ENCODE peak calls at places on chromosomes 5 and 9, in nine cellular contexts. One of them, this sample, is unnamed. For H3K4me1, the result is how much of the 10 kb centered on the place peaks cover.

GRCh38 chr5:80245986-80246781 is 9.7 kb downstream of the SERINC5 start:
- DNase-seq in heart right ventricle: no peak
- DNase-seq in transverse colon: no peak
- DNase-seq in right atrium auricular region: no peak
- DNase-seq in cardiac muscle cell: no peak
- DNase-seq in adrenal gland: no peak
- DNase-seq in Caco-2: no peak
- DNase-seq in PC-9: peak
- DNase-seq in fibroblast of lung: peak
- DNase-seq in this sample: no peak

GRCh38 chr5:153938131-153938842 is 100.4 kb downstream of the FAM114A2 start:
- DNase-seq in heart right ventricle: no peak
- DNase-seq in transverse colon: no peak
- DNase-seq in right atrium auricular region: no peak
- DNase-seq in cardiac muscle cell: no peak
- DNase-seq in adrenal gland: no peak
- DNase-seq in Caco-2: no peak
- DNase-seq in PC-9: no peak
- DNase-seq in fibroblast of lung: no peak
- DNase-seq in this sample: no peak

GRCh38 chr9:72557549-72557948 is 36.1 kb downstream of the TMC1 start:
- DNase-seq in heart right ventricle: no peak
- DNase-seq in transverse colon: peak
- DNase-seq in right atrium auricular region: no peak
- DNase-seq in cardiac muscle cell: no peak
- DNase-seq in adrenal gland: peak
- DNase-seq in Caco-2: peak
- DNase-seq in PC-9: peak
- DNase-seq in fibroblast of lung: peak
- DNase-seq in this sample: peak

GRCh38 chr5:102152906-102153787 is 142.9 kb downstream of the SLCO4C1 start:
- DNase-seq in heart right ventricle: no peak
- DNase-seq in transverse colon: no peak
- DNase-seq in right atrium auricular region: no peak
- DNase-seq in cardiac muscle cell: peak
- DNase-seq in adrenal gland: no peak
- DNase-seq in Caco-2: peak
- DNase-seq in PC-9: no peak
- DNase-seq in fibroblast of lung: no peak
- DNase-seq in this sample: peak

GRCh38 chr9:34049630-34050384 is 1.1 kb upstream of the UBAP2 start:
- DNase-seq in heart right ventricle: no peak
- DNase-seq in transverse colon: no peak
- DNase-seq in right atrium auricular region: no peak
- DNase-seq in cardiac muscle cell: peak
- DNase-seq in adrenal gland: no peak
- DNase-seq in Caco-2: peak
- DNase-seq in PC-9: no peak
- DNase-seq in fibroblast of lung: no peak
- DNase-seq in this sample: peak

GRCh38 chr9:129968690-129969485 is 74.1 kb downstream of the FNBP1 start:
- DNase-seq in heart right ventricle: no peak
- DNase-seq in transverse colon: no peak
- DNase-seq in right atrium auricular region: no peak
- DNase-seq in cardiac muscle cell: no peak
- DNase-seq in adrenal gland: peak
- DNase-seq in Caco-2: peak
- DNase-seq in PC-9: peak
- DNase-seq in fibroblast of lung: peak
- DNase-seq in this sample: no peak

GRCh38 chr5:172325452-172325851 is 41.9 kb upstream of the UBTD2 start:
- DNase-seq in heart right ventricle: no peak
- DNase-seq in transverse colon: no peak
- DNase-seq in right atrium auricular region: no peak
- DNase-seq in cardiac muscle cell: no peak
- DNase-seq in adrenal gland: no peak
- DNase-seq in Caco-2: no peak
- DNase-seq in PC-9: no peak
- DNase-seq in fibroblast of lung: no peak
- DNase-seq in this sample: peak

GRCh38 chr5:42507451-42508092 is 84.3 kb downstream of the GHR start:
- DNase-seq in heart right ventricle: no peak
- DNase-seq in transverse colon: no peak
- DNase-seq in right atrium auricular region: no peak
- DNase-seq in cardiac muscle cell: peak
- DNase-seq in adrenal gland: no peak
- DNase-seq in Caco-2: no peak
- DNase-seq in PC-9: no peak
- DNase-seq in fibroblast of lung: no peak
- DNase-seq in this sample: peak

GRCh38 chr5:84715087-84715486 is 330.4 kb upstream of the EDIL3 start:
- DNase-seq in heart right ventricle: no peak
- DNase-seq in transverse colon: no peak
- DNase-seq in right atrium auricular region: no peak
- DNase-seq in cardiac muscle cell: no peak
- DNase-seq in adrenal gland: no peak
- DNase-seq in Caco-2: no peak
- DNase-seq in PC-9: no peak
- DNase-seq in fibroblast of lung: peak
- DNase-seq in this sample: no peak

GRCh38 chr9:92980085-92980745 is 32.9 kb downstream of the FGD3 start:
- DNase-seq in heart right ventricle: no peak
- DNase-seq in transverse colon: no peak
- DNase-seq in right atrium auricular region: no peak
- DNase-seq in cardiac muscle cell: no peak
- DNase-seq in adrenal gland: no peak
- DNase-seq in Caco-2: no peak
- DNase-seq in PC-9: peak
- DNase-seq in fibroblast of lung: no peak
- DNase-seq in this sample: no peak

GRCh38 chr9:96158909-96159575 is 142.9 kb downstream of the HSD17B3 start:
- DNase-seq in heart right ventricle: no peak
- DNase-seq in transverse colon: no peak
- DNase-seq in right atrium auricular region: no peak
- DNase-seq in cardiac muscle cell: no peak
- DNase-seq in adrenal gland: no peak
- DNase-seq in Caco-2: no peak
- DNase-seq in PC-9: no peak
- DNase-seq in fibroblast of lung: no peak
- DNase-seq in this sample: no peak

GRCh38 chr5:125257057-125257970 is 510.9 kb upstream of the ZNF608 start:
- DNase-seq in heart right ventricle: no peak
- DNase-seq in transverse colon: no peak
- DNase-seq in right atrium auricular region: no peak
- DNase-seq in cardiac muscle cell: peak
- DNase-seq in adrenal gland: no peak
- DNase-seq in Caco-2: no peak
- DNase-seq in PC-9: no peak
- DNase-seq in fibroblast of lung: peak
- DNase-seq in this sample: no peak

GRCh38 chr5:14417232-14417730 is 164.3 kb upstream of the OTULINL start:
- DNase-seq in heart right ventricle: no peak
- DNase-seq in transverse colon: no peak
- DNase-seq in right atrium auricular region: no peak
- DNase-seq in cardiac muscle cell: peak
- DNase-seq in adrenal gland: no peak
- DNase-seq in Caco-2: no peak
- DNase-seq in PC-9: no peak
- DNase-seq in fibroblast of lung: peak
- DNase-seq in this sample: peak

GRCh38 chr5:150434502-150434901 is 15.0 kb downstream of the RPS14 start:
- DNase-seq in heart right ventricle: no peak
- DNase-seq in transverse colon: no peak
- DNase-seq in right atrium auricular region: no peak
- DNase-seq in cardiac muscle cell: no peak
- DNase-seq in adrenal gland: no peak
- DNase-seq in Caco-2: no peak
- DNase-seq in PC-9: no peak
- DNase-seq in fibroblast of lung: peak
- DNase-seq in this sample: no peak

GRCh38 chr9:36165766-36166149 is 3.4 kb upstream of the CCIN start:
- DNase-seq in heart right ventricle: no peak
- DNase-seq in transverse colon: no peak
- DNase-seq in right atrium auricular region: no peak
- DNase-seq in cardiac muscle cell: no peak
- DNase-seq in adrenal gland: no peak
- DNase-seq in Caco-2: no peak
- DNase-seq in PC-9: no peak
- DNase-seq in fibroblast of lung: peak
- DNase-seq in this sample: no peak

GRCh38 chr9:135474915-135475314 is 4.7 kb upstream of the PPP1R26 start:
- DNase-seq in heart right ventricle: no peak
- DNase-seq in transverse colon: no peak
- DNase-seq in right atrium auricular region: no peak
- DNase-seq in cardiac muscle cell: peak
- DNase-seq in adrenal gland: no peak
- DNase-seq in Caco-2: peak
- DNase-seq in PC-9: no peak
- DNase-seq in fibroblast of lung: peak
- DNase-seq in this sample: peak

GRCh38 chr5:112848116-112848811 is 12.8 kb upstream of the SRP19 start:
- DNase-seq in heart right ventricle: no peak
- DNase-seq in transverse colon: no peak
- DNase-seq in right atrium auricular region: no peak
- DNase-seq in cardiac muscle cell: peak
- DNase-seq in adrenal gland: peak
- DNase-seq in Caco-2: peak
- DNase-seq in PC-9: peak
- DNase-seq in fibroblast of lung: peak
- DNase-seq in this sample: peak

GRCh38 chr5:103041071-103041676 is 78.8 kb downstream of the GIN1 start:
- DNase-seq in heart right ventricle: no peak
- DNase-seq in transverse colon: no peak
- DNase-seq in right atrium auricular region: no peak
- DNase-seq in cardiac muscle cell: peak
- DNase-seq in adrenal gland: no peak
- DNase-seq in Caco-2: no peak
- DNase-seq in PC-9: peak
- DNase-seq in fibroblast of lung: peak
- DNase-seq in this sample: no peak

DNA sequence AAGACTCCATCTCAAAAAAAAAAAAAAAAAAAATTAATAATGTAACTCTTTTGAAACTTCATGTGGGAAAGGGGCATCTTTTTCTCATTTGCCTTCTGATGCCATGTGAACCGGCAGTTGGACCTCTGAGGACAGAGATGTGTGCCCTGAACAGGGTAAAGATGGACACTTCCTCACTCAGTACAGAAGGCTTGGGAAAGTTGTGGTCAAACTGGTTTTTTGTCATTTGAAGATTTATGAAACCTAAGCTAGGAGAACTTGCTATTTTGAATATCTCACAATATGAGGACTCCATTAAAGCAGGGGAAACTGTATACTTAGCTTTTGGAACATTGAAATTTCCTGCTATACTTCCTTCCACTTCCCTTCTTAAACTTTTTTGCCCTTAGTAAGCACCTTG is 147.5 kb upstream of the ALDH1B1 start:
- DNase-seq in heart right ventricle: no peak
- DNase-seq in transverse colon: no peak
- DNase-seq in right atrium auricular region: no peak
- DNase-seq in cardiac muscle cell: no peak
- DNase-seq in adrenal gland: no peak
- DNase-seq in Caco-2: no peak
- DNase-seq in PC-9: peak
- DNase-seq in fibroblast of lung: no peak
- DNase-seq in this sample: no peak
- H3K4me1 ChIP-seq in heart right ventricle: under half
- H3K4me1 ChIP-seq in transverse colon: under half
- H3K4me1 ChIP-seq in right atrium auricular region: under half
- H3K4me1 ChIP-seq in cardiac muscle cell: under half
- H3K4me1 ChIP-seq in adrenal gland: under half
- H3K4me1 ChIP-seq in Caco-2: under half
- H3K4me1 ChIP-seq in PC-9: under half
- H3K4me1 ChIP-seq in fibroblast of lung: under half
- H3K4me1 ChIP-seq in this sample: under half

GRCh38 chr9:91422832-91423711 is 560 bp downstream of the NFIL3 start:
- DNase-seq in heart right ventricle: peak
- DNase-seq in transverse colon: peak
- DNase-seq in right atrium auricular region: peak
- DNase-seq in cardiac muscle cell: peak
- DNase-seq in adrenal gland: peak
- DNase-seq in Caco-2: peak
- DNase-seq in PC-9: peak
- DNase-seq in fibroblast of lung: peak
- DNase-seq in this sample: peak
- TF ChIP-seq CTCF in heart right ventricle: peak
- TF ChIP-seq CTCF in transverse colon: peak
- TF ChIP-seq CTCF in right atrium auricular region: no peak
- TF ChIP-seq CTCF in cardiac muscle cell: peak
- TF ChIP-seq CTCF in adrenal gland: peak
- TF ChIP-seq CTCF in Caco-2: no peak
- TF ChIP-seq CTCF in PC-9: no peak
- TF ChIP-seq CTCF in fibroblast of lung: peak
- TF ChIP-seq CTCF in this sample: peak

GRCh38 chr5:160461378-160461777 is 39.7 kb downstream of the PTTG1 start:
- DNase-seq in heart right ventricle: no peak
- DNase-seq in transverse colon: no peak
- DNase-seq in right atrium auricular region: no peak
- DNase-seq in cardiac muscle cell: no peak
- DNase-seq in adrenal gland: no peak
- DNase-seq in Caco-2: no peak
- DNase-seq in PC-9: no peak
- DNase-seq in fibroblast of lung: no peak
- DNase-seq in this sample: no peak
- H3K4me1 ChIP-seq in heart right ventricle: under half
- H3K4me1 ChIP-seq in transverse colon: under half
- H3K4me1 ChIP-seq in right atrium auricular region: under half
- H3K4me1 ChIP-seq in cardiac muscle cell: under half
- H3K4me1 ChIP-seq in adrenal gland: under half
- H3K4me1 ChIP-seq in Caco-2: under half
- H3K4me1 ChIP-seq in PC-9: under half
- H3K4me1 ChIP-seq in fibroblast of lung: under half
- H3K4me1 ChIP-seq in this sample: under half

GRCh38 chr5:32710335-32710858 is 724 bp upstream of the NPR3 start:
- DNase-seq in heart right ventricle: peak
- DNase-seq in transverse colon: peak
- DNase-seq in right atrium auricular region: no peak
- DNase-seq in cardiac muscle cell: peak
- DNase-seq in adrenal gland: peak
- DNase-seq in Caco-2: peak
- DNase-seq in PC-9: no peak
- DNase-seq in fibroblast of lung: no peak
- DNase-seq in this sample: peak

GRCh38 chr5:32708949-32709348 is 2.2 kb upstream of the NPR3 start:
- DNase-seq in heart right ventricle: no peak
- DNase-seq in transverse colon: no peak
- DNase-seq in right atrium auricular region: no peak
- DNase-seq in cardiac muscle cell: peak
- DNase-seq in adrenal gland: no peak
- DNase-seq in Caco-2: no peak
- DNase-seq in PC-9: no peak
- DNase-seq in fibroblast of lung: no peak
- DNase-seq in this sample: peak

GRCh38 chr5:32703957-32704356 is 7.2 kb upstream of the NPR3 start:
- DNase-seq in heart right ventricle: no peak
- DNase-seq in transverse colon: no peak
- DNase-seq in right atrium auricular region: no peak
- DNase-seq in cardiac muscle cell: no peak
- DNase-seq in adrenal gland: no peak
- DNase-seq in Caco-2: no peak
- DNase-seq in PC-9: no peak
- DNase-seq in fibroblast of lung: no peak
- DNase-seq in this sample: no peak

GRCh38 chr5:32709789-32710334 is 1.3 kb upstream of the NPR3 start:
- DNase-seq in heart right ventricle: peak
- DNase-seq in transverse colon: peak
- DNase-seq in right atrium auricular region: peak
- DNase-seq in cardiac muscle cell: peak
- DNase-seq in adrenal gland: peak
- DNase-seq in Caco-2: peak
- DNase-seq in PC-9: peak
- DNase-seq in fibroblast of lung: peak
- DNase-seq in this sample: peak

GRCh38 chr5:32707394-32707997 is 3.6 kb upstream of the NPR3 start:
- DNase-seq in heart right ventricle: no peak
- DNase-seq in transverse colon: no peak
- DNase-seq in right atrium auricular region: no peak
- DNase-seq in cardiac muscle cell: peak
- DNase-seq in adrenal gland: no peak
- DNase-seq in Caco-2: no peak
- DNase-seq in PC-9: no peak
- DNase-seq in fibroblast of lung: peak
- DNase-seq in this sample: peak
- TF ChIP-seq CTCF in heart right ventricle: peak
- TF ChIP-seq CTCF in transverse colon: peak
- TF ChIP-seq CTCF in right atrium auricular region: peak
- TF ChIP-seq CTCF in cardiac muscle cell: peak
- TF ChIP-seq CTCF in adrenal gland: peak
- TF ChIP-seq CTCF in Caco-2: peak
- TF ChIP-seq CTCF in PC-9: peak
- TF ChIP-seq CTCF in fibroblast of lung: peak
- TF ChIP-seq CTCF in this sample: peak

This sample was measured in endodermal cell.